ENCODE peak calls at places on chromosome 18, in eight cellular contexts. One of them, this sample, is unnamed.
A peak's percentile ranks its signal among the peaks of the same experiment; 100 is the strongest.

GRCh38 chr18:5431836-5432575 is 111.8 kb downstream of the EPB41L3 start:
- DNase-seq in A549: no peak
- DNase-seq in psoas muscle: no peak
- DNase-seq in Peyer's patch: no peak
- DNase-seq in mammary epithelial cell: no peak
- DNase-seq in fibroblast of lung: no peak
- DNase-seq in naive thymus-derived CD4-positive, alpha-beta T cell: no peak
- DNase-seq in kidney: no peak
- DNase-seq in this sample: no peak

GRCh38 chr18:57439617-57439975 is 4.4 kb downstream of the ONECUT2 start:
- DNase-seq in A549: no peak
- DNase-seq in psoas muscle: no peak
- DNase-seq in Peyer's patch: no peak
- DNase-seq in mammary epithelial cell: no peak
- DNase-seq in fibroblast of lung: no peak
- DNase-seq in naive thymus-derived CD4-positive, alpha-beta T cell: no peak
- DNase-seq in kidney: peak; percentile 52
- DNase-seq in this sample: no peak

GRCh38 chr18:25230658-25231326 is 121.2 kb downstream of the ZNF521 start:
- DNase-seq in A549: peak; percentile 0
- DNase-seq in psoas muscle: peak; percentile 81
- DNase-seq in Peyer's patch: no peak
- DNase-seq in mammary epithelial cell: peak; percentile 43
- DNase-seq in fibroblast of lung: peak; percentile 95
- DNase-seq in naive thymus-derived CD4-positive, alpha-beta T cell: no peak
- DNase-seq in kidney: peak; percentile 72
- DNase-seq in this sample: no peak

GRCh38 chr18:22124970-22125369 is 44.4 kb upstream of the GATA6 start:
- DNase-seq in A549: no peak
- DNase-seq in psoas muscle: no peak
- DNase-seq in Peyer's patch: no peak
- DNase-seq in mammary epithelial cell: no peak
- DNase-seq in fibroblast of lung: no peak
- DNase-seq in naive thymus-derived CD4-positive, alpha-beta T cell: no peak
- DNase-seq in kidney: no peak
- DNase-seq in this sample: no peak

GRCh38 chr18:80009661-80010550 is 21.5 kb upstream of the TXNL4A start:
- DNase-seq in A549: peak; percentile 82
- DNase-seq in psoas muscle: peak; percentile 76
- DNase-seq in Peyer's patch: no peak
- DNase-seq in mammary epithelial cell: peak; percentile 80
- DNase-seq in fibroblast of lung: peak; percentile 97
- DNase-seq in naive thymus-derived CD4-positive, alpha-beta T cell: no peak
- DNase-seq in kidney: no peak
- DNase-seq in this sample: no peak

GRCh38 chr18:57844319-57844718 is 41.2 kb upstream of the ATP8B1 start:
- DNase-seq in A549: no peak
- DNase-seq in psoas muscle: no peak
- DNase-seq in Peyer's patch: no peak
- DNase-seq in mammary epithelial cell: no peak
- DNase-seq in fibroblast of lung: no peak
- DNase-seq in naive thymus-derived CD4-positive, alpha-beta T cell: no peak
- DNase-seq in kidney: no peak
- DNase-seq in this sample: no peak

GRCh38 chr18:28778706-28779105 is 601.8 kb upstream of the CDH2 start:
- DNase-seq in A549: no peak
- DNase-seq in psoas muscle: no peak
- DNase-seq in Peyer's patch: no peak
- DNase-seq in mammary epithelial cell: no peak
- DNase-seq in fibroblast of lung: no peak
- DNase-seq in naive thymus-derived CD4-positive, alpha-beta T cell: no peak
- DNase-seq in kidney: no peak
- DNase-seq in this sample: no peak

GRCh38 chr18:58144671-58145285 is 100.8 kb downstream of the NEDD4L start:
- DNase-seq in A549: no peak
- DNase-seq in psoas muscle: no peak
- DNase-seq in Peyer's patch: no peak
- DNase-seq in mammary epithelial cell: no peak
- DNase-seq in fibroblast of lung: no peak
- DNase-seq in naive thymus-derived CD4-positive, alpha-beta T cell: no peak
- DNase-seq in kidney: no peak
- DNase-seq in this sample: no peak

GRCh38 chr18:75507636-75508035 is 80.1 kb upstream of the SMIM21 start:
- DNase-seq in A549: no peak
- DNase-seq in psoas muscle: no peak
- DNase-seq in Peyer's patch: no peak
- DNase-seq in mammary epithelial cell: peak; percentile 66
- DNase-seq in fibroblast of lung: peak; percentile 56
- DNase-seq in naive thymus-derived CD4-positive, alpha-beta T cell: no peak
- DNase-seq in kidney: no peak
- DNase-seq in this sample: no peak

GRCh38 chr18:361941-362913 is 94.4 kb upstream of the THOC1 start:
- DNase-seq in A549: no peak
- DNase-seq in psoas muscle: peak; percentile 77
- DNase-seq in Peyer's patch: no peak
- DNase-seq in mammary epithelial cell: no peak
- DNase-seq in fibroblast of lung: peak; percentile 43
- DNase-seq in naive thymus-derived CD4-positive, alpha-beta T cell: no peak
- DNase-seq in kidney: no peak
- DNase-seq in this sample: no peak

GRCh38 chr18:45957100-45957499 is 10.0 kb downstream of the EPG5 start:
- DNase-seq in A549: no peak
- DNase-seq in psoas muscle: no peak
- DNase-seq in Peyer's patch: no peak
- DNase-seq in mammary epithelial cell: no peak
- DNase-seq in fibroblast of lung: peak; percentile 82
- DNase-seq in naive thymus-derived CD4-positive, alpha-beta T cell: no peak
- DNase-seq in kidney: no peak
- DNase-seq in this sample: no peak

GRCh38 chr18:80202264-80202998 is 44.9 kb downstream of the PARD6G start:
- DNase-seq in A549: no peak
- DNase-seq in psoas muscle: no peak
- DNase-seq in Peyer's patch: no peak
- DNase-seq in mammary epithelial cell: no peak
- DNase-seq in fibroblast of lung: no peak
- DNase-seq in naive thymus-derived CD4-positive, alpha-beta T cell: no peak
- DNase-seq in kidney: no peak
- DNase-seq in this sample: no peak

GRCh38 chr18:79589601-79590091 is 90.0 kb upstream of the CTDP1 start:
- DNase-seq in A549: no peak
- DNase-seq in psoas muscle: peak; percentile 48
- DNase-seq in Peyer's patch: no peak
- DNase-seq in mammary epithelial cell: no peak
- DNase-seq in fibroblast of lung: no peak
- DNase-seq in naive thymus-derived CD4-positive, alpha-beta T cell: no peak
- DNase-seq in kidney: peak; percentile 73
- DNase-seq in this sample: no peak

GRCh38 chr18:69948919-69949537 is 1.4 kb upstream of the CD226 start:
- DNase-seq in A549: no peak
- DNase-seq in psoas muscle: no peak
- DNase-seq in Peyer's patch: peak; percentile 33
- DNase-seq in mammary epithelial cell: no peak
- DNase-seq in fibroblast of lung: peak; percentile 62
- DNase-seq in naive thymus-derived CD4-positive, alpha-beta T cell: no peak
- DNase-seq in kidney: peak; percentile 72
- DNase-seq in this sample: no peak

GRCh38 chr18:10715791-10716190 is 190.0 kb downstream of the NAPG start:
- DNase-seq in A549: peak; percentile 13
- DNase-seq in psoas muscle: no peak
- DNase-seq in Peyer's patch: no peak
- DNase-seq in mammary epithelial cell: peak; percentile 27
- DNase-seq in fibroblast of lung: peak; percentile 72
- DNase-seq in naive thymus-derived CD4-positive, alpha-beta T cell: no peak
- DNase-seq in kidney: no peak
- DNase-seq in this sample: no peak

GRCh38 chr18:48545690-48546365 is 7.0 kb downstream of the CTIF start:
- DNase-seq in A549: peak; percentile 19
- DNase-seq in psoas muscle: peak; percentile 78
- DNase-seq in Peyer's patch: no peak
- DNase-seq in mammary epithelial cell: peak; percentile 79
- DNase-seq in fibroblast of lung: peak; percentile 73
- DNase-seq in naive thymus-derived CD4-positive, alpha-beta T cell: no peak
- DNase-seq in kidney: peak; percentile 83
- DNase-seq in this sample: no peak

GRCh38 chr18:50429207-50429948 is 54.5 kb downstream of the SKA1 start:
- DNase-seq in A549: peak; percentile 5
- DNase-seq in psoas muscle: no peak
- DNase-seq in Peyer's patch: no peak
- DNase-seq in mammary epithelial cell: no peak
- DNase-seq in fibroblast of lung: peak; percentile 45
- DNase-seq in naive thymus-derived CD4-positive, alpha-beta T cell: no peak
- DNase-seq in kidney: no peak
- DNase-seq in this sample: no peak

GRCh38 chr18:63887424-63887823 is at the start of gene SERPINB2:
- DNase-seq in A549: no peak
- DNase-seq in psoas muscle: no peak
- DNase-seq in Peyer's patch: no peak
- DNase-seq in mammary epithelial cell: peak; percentile 74
- DNase-seq in fibroblast of lung: no peak
- DNase-seq in naive thymus-derived CD4-positive, alpha-beta T cell: no peak
- DNase-seq in kidney: no peak
- DNase-seq in this sample: no peak
- H3K27ac ChIP-seq in A549: no peak within 1 kb of the TSS
- H3K27ac ChIP-seq in psoas muscle: no peak within 1 kb of the TSS
- H3K27ac ChIP-seq in Peyer's patch: no peak within 1 kb of the TSS
- H3K27ac ChIP-seq in mammary epithelial cell: peak within 1 kb of the TSS; percentile 50
- H3K27ac ChIP-seq in fibroblast of lung: no peak within 1 kb of the TSS
- H3K27ac ChIP-seq in naive thymus-derived CD4-positive, alpha-beta T cell: no peak within 1 kb of the TSS
- H3K27ac ChIP-seq in kidney: no peak within 1 kb of the TSS
- H3K27ac ChIP-seq in this sample: no peak within 1 kb of the TSS

GRCh38 chr18:34773378-34773777 is 63.3 kb downstream of the DTNA start:
- DNase-seq in A549: no peak
- DNase-seq in psoas muscle: no peak
- DNase-seq in Peyer's patch: no peak
- DNase-seq in mammary epithelial cell: no peak
- DNase-seq in fibroblast of lung: no peak
- DNase-seq in naive thymus-derived CD4-positive, alpha-beta T cell: no peak
- DNase-seq in kidney: no peak
- DNase-seq in this sample: no peak

GRCh38 chr18:34771958-34772357 is 61.9 kb downstream of the DTNA start:
- DNase-seq in A549: no peak
- DNase-seq in psoas muscle: no peak
- DNase-seq in Peyer's patch: no peak
- DNase-seq in mammary epithelial cell: no peak
- DNase-seq in fibroblast of lung: peak; percentile 25
- DNase-seq in naive thymus-derived CD4-positive, alpha-beta T cell: no peak
- DNase-seq in kidney: no peak
- DNase-seq in this sample: no peak

GRCh38 chr18:34764451-34764850 is 54.4 kb downstream of the DTNA start:
- DNase-seq in A549: no peak
- DNase-seq in psoas muscle: no peak
- DNase-seq in Peyer's patch: no peak
- DNase-seq in mammary epithelial cell: no peak
- DNase-seq in fibroblast of lung: no peak
- DNase-seq in naive thymus-derived CD4-positive, alpha-beta T cell: no peak
- DNase-seq in kidney: no peak
- DNase-seq in this sample: no peak

GRCh38 chr18:34772887-34773286 is 62.8 kb downstream of the DTNA start:
- DNase-seq in A549: no peak
- DNase-seq in psoas muscle: peak; percentile 48
- DNase-seq in Peyer's patch: no peak
- DNase-seq in mammary epithelial cell: no peak
- DNase-seq in fibroblast of lung: peak; percentile 49
- DNase-seq in naive thymus-derived CD4-positive, alpha-beta T cell: no peak
- DNase-seq in kidney: no peak
- DNase-seq in this sample: no peak

DNA sequence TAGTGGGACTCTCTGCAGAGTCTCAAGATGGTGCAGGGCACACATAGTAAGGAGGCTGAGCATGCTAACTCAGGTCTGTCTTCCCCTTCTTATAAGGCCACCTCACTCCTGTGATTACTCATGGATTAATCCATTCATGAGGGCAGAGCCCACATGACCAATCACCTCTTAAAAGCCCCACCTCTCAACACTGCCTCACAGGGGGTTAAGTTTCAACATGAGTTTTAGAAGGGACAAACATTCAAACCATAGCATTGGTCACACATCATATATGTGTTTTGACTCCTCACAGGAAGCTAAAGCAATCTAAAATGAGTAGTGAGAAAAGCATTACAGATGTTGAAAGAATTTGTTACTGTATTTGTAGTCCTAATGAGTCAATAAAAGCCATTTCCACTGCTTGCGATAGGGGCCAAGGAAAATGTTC is 57.5 kb downstream of the DTNA start:
- DNase-seq in A549: no peak
- DNase-seq in psoas muscle: no peak
- DNase-seq in Peyer's patch: no peak
- DNase-seq in mammary epithelial cell: peak; percentile 93
- DNase-seq in fibroblast of lung: peak; percentile 82
- DNase-seq in naive thymus-derived CD4-positive, alpha-beta T cell: no peak
- DNase-seq in kidney: no peak
- DNase-seq in this sample: no peak
- H3K27ac ChIP-seq in A549: no peak overlapping the region
- H3K27ac ChIP-seq in psoas muscle: no peak overlapping the region
- H3K27ac ChIP-seq in Peyer's patch: no peak overlapping the region
- H3K27ac ChIP-seq in mammary epithelial cell: peak overlapping the region; percentile 33
- H3K27ac ChIP-seq in fibroblast of lung: peak overlapping the region; percentile 70
- H3K27ac ChIP-seq in naive thymus-derived CD4-positive, alpha-beta T cell: no peak overlapping the region
- H3K27ac ChIP-seq in kidney: no peak overlapping the region
- H3K27ac ChIP-seq in this sample: no peak overlapping the region

GRCh38 chr18:3177902-3178687 is 41.7 kb downstream of the MYOM1 start:
- DNase-seq in A549: no peak
- DNase-seq in psoas muscle: no peak
- DNase-seq in Peyer's patch: peak; percentile 86
- DNase-seq in mammary epithelial cell: no peak
- DNase-seq in fibroblast of lung: peak; percentile 16
- DNase-seq in naive thymus-derived CD4-positive, alpha-beta T cell: peak; percentile 23
- DNase-seq in kidney: no peak
- DNase-seq in this sample: no peak

GRCh38 chr18:3184275-3184963 is 35.3 kb downstream of the MYOM1 start:
- DNase-seq in A549: no peak
- DNase-seq in psoas muscle: no peak
- DNase-seq in Peyer's patch: no peak
- DNase-seq in mammary epithelial cell: no peak
- DNase-seq in fibroblast of lung: no peak
- DNase-seq in naive thymus-derived CD4-positive, alpha-beta T cell: no peak
- DNase-seq in kidney: no peak
- DNase-seq in this sample: no peak

GRCh38 chr18:3183103-3183717 is 36.6 kb downstream of the MYOM1 start:
- DNase-seq in A549: no peak
- DNase-seq in psoas muscle: no peak
- DNase-seq in Peyer's patch: no peak
- DNase-seq in mammary epithelial cell: no peak
- DNase-seq in fibroblast of lung: no peak
- DNase-seq in naive thymus-derived CD4-positive, alpha-beta T cell: no peak
- DNase-seq in kidney: no peak
- DNase-seq in this sample: no peak

GRCh38 chr18:3179430-3180089 is 40.2 kb downstream of the MYOM1 start:
- DNase-seq in A549: no peak
- DNase-seq in psoas muscle: no peak
- DNase-seq in Peyer's patch: peak; percentile 51
- DNase-seq in mammary epithelial cell: no peak
- DNase-seq in fibroblast of lung: no peak
- DNase-seq in naive thymus-derived CD4-positive, alpha-beta T cell: no peak
- DNase-seq in kidney: no peak
- DNase-seq in this sample: no peak

GRCh38 chr18:3180325-3180724 is 39.4 kb downstream of the MYOM1 start:
- DNase-seq in A549: no peak
- DNase-seq in psoas muscle: no peak
- DNase-seq in Peyer's patch: no peak
- DNase-seq in mammary epithelial cell: no peak
- DNase-seq in fibroblast of lung: peak; percentile 57
- DNase-seq in naive thymus-derived CD4-positive, alpha-beta T cell: no peak
- DNase-seq in kidney: no peak
- DNase-seq in this sample: no peak
- H3K27ac ChIP-seq in A549: no peak overlapping the region
- H3K27ac ChIP-seq in psoas muscle: peak overlapping the region; percentile 80
- H3K27ac ChIP-seq in Peyer's patch: no peak overlapping the region
- H3K27ac ChIP-seq in mammary epithelial cell: no peak overlapping the region
- H3K27ac ChIP-seq in fibroblast of lung: no peak overlapping the region
- H3K27ac ChIP-seq in naive thymus-derived CD4-positive, alpha-beta T cell: no peak overlapping the region
- H3K27ac ChIP-seq in kidney: no peak overlapping the region
- H3K27ac ChIP-seq in this sample: no peak overlapping the region

GRCh38 chr18:76564636-76565237 is 69.7 kb upstream of the ZNF516 start:
- DNase-seq in A549: no peak
- DNase-seq in psoas muscle: no peak
- DNase-seq in Peyer's patch: no peak
- DNase-seq in mammary epithelial cell: peak; percentile 19
- DNase-seq in fibroblast of lung: no peak
- DNase-seq in naive thymus-derived CD4-positive, alpha-beta T cell: no peak
- DNase-seq in kidney: no peak
- DNase-seq in this sample: no peak
- H3K27ac ChIP-seq in A549: peak overlapping the region; percentile 69
- H3K27ac ChIP-seq in psoas muscle: peak overlapping the region; percentile 72
- H3K27ac ChIP-seq in Peyer's patch: peak overlapping the region; percentile 78
- H3K27ac ChIP-seq in mammary epithelial cell: peak overlapping the region; percentile 92
- H3K27ac ChIP-seq in fibroblast of lung: peak overlapping the region; percentile 64
- H3K27ac ChIP-seq in naive thymus-derived CD4-positive, alpha-beta T cell: no peak overlapping the region
- H3K27ac ChIP-seq in kidney: peak overlapping the region; percentile 35
- H3K27ac ChIP-seq in this sample: no peak overlapping the region